ENCODE peak calls at places on chromosomes 12 and 14, in nine cellular contexts. P, W, D, R, E, A, V, Z and O are unnamed samples.

GRCh38 chr14:102164241-102164641 is 24.5 kb downstream of the WDR20 start:
- DNase-seq in P (no peak), W (peak), D (no peak), R (no peak), E (no peak), A (no peak), V (no peak), Z (peak), O (no peak)

GRCh38 chr14:73644531-73645247 is at the start of gene DNAL1:
- DNase-seq in P (peak), W (peak), D (peak), R (peak), E (peak), A (peak), V (peak), Z (peak), O (peak)

GRCh38 chr14:100862277-100862676 is 36.4 kb downstream of the MEG3 start:
- DNase-seq in P (no peak), W (peak), D (no peak), R (no peak), E (no peak), A (no peak), V (no peak), Z (peak), O (no peak)

GRCh38 chr14:93299831-93300230 is 33.0 kb downstream of the BTBD7 start:
- DNase-seq in P (no peak), W (no peak), D (no peak), R (no peak), E (no peak), A (no peak), V (no peak), Z (peak), O (no peak)

GRCh38 chr12:107106241-107107025 is 13.1 kb upstream of the CRY1 start:
- DNase-seq in P (no peak), W (no peak), D (no peak), R (no peak), E (no peak), A (no peak), V (no peak), Z (no peak), O (no peak)

GRCh38 chr12:22856120-22856699 is 231.2 kb downstream of the ETNK1 start:
- DNase-seq in P (peak), W (peak), D (no peak), R (peak), E (no peak), A (no peak), V (no peak), Z (peak), O (no peak)

GRCh38 chr14:54691525-54692260 is 124.8 kb downstream of the SAMD4A start:
- DNase-seq in P (peak), W (peak), D (peak), R (peak), E (peak), A (peak), V (no peak), Z (peak), O (peak)

GRCh38 chr12:8156845-8157244 is at the start of gene ZNF705A:
- DNase-seq in P (no peak), W (peak), D (no peak), R (no peak), E (no peak), A (no peak), V (no peak), Z (peak), O (no peak)

GRCh38 chr14:34501997-34502396 is 37.5 kb downstream of the EAPP start:
- DNase-seq in P (no peak), W (peak), D (no peak), R (no peak), E (no peak), A (no peak), V (no peak), Z (peak), O (no peak)

GRCh38 chr14:61533513-61534255 is 161.6 kb upstream of the HIF1A start:
- DNase-seq in P (no peak), W (no peak), D (no peak), R (no peak), E (no peak), A (no peak), V (no peak), Z (no peak), O (no peak)

GRCh38 chr12:116861331-116861730 is 19.9 kb downstream of the HRK start:
- DNase-seq in P (peak), W (peak), D (no peak), R (no peak), E (no peak), A (peak), V (peak), Z (peak), O (no peak)

GRCh38 chr14:94685166-94685581 is 73.0 kb downstream of the SERPINA3 start:
- DNase-seq in P (peak), W (no peak), D (no peak), R (no peak), E (no peak), A (no peak), V (no peak), Z (no peak), O (no peak)

GRCh38 chr12:129067482-129067881 is 214.2 kb downstream of the GLT1D1 start:
- DNase-seq in P (peak), W (no peak), D (no peak), R (no peak), E (no peak), A (no peak), V (no peak), Z (peak), O (no peak)

GRCh38 chr12:79547735-79548347 is 142.9 kb downstream of the PAWR start:
- DNase-seq in P (peak), W (peak), D (peak), R (peak), E (peak), A (no peak), V (no peak), Z (peak), O (no peak)

GRCh38 chr12:77232045-77232444 is 166.7 kb upstream of the E2F7 start:
- DNase-seq in P (no peak), W (peak), D (no peak), R (no peak), E (no peak), A (no peak), V (no peak), Z (peak), O (no peak)

GRCh38 chr12:129961111-129961510 is 57.3 kb upstream of the TMEM132D start:
- DNase-seq in P (no peak), W (no peak), D (no peak), R (no peak), E (no peak), A (no peak), V (no peak), Z (no peak), O (no peak)

GRCh38 chr12:64995831-64996230 is 125.3 kb downstream of the WIF1 start:
- DNase-seq in P (no peak), W (no peak), D (no peak), R (no peak), E (no peak), A (no peak), V (no peak), Z (peak), O (no peak)

GRCh38 chr12:10634427-10634826 is 21.0 kb upstream of the MAGOHB start:
- DNase-seq in P (no peak), W (no peak), D (no peak), R (no peak), E (no peak), A (no peak), V (no peak), Z (peak), O (no peak)

GRCh38 chr12:96177013-96177412 is 17.2 kb upstream of the ELK3 start:
- DNase-seq in P (no peak), W (peak), D (no peak), R (no peak), E (no peak), A (no peak), V (no peak), Z (peak), O (no peak)

GRCh38 chr12:54229624-54230212 is 40.9 kb upstream of the SMUG1 start:
- DNase-seq in P (no peak), W (peak), D (no peak), R (peak), E (no peak), A (no peak), V (no peak), Z (peak), O (no peak)

GRCh38 chr14:38210587-38211257 is 3.0 kb downstream of the SSTR1 start:
- DNase-seq in P (peak), W (peak), D (peak), R (no peak), E (peak), A (no peak), V (no peak), Z (peak), O (no peak)

GRCh38 chr14:68896132-68896531 is 83.0 kb downstream of the ACTN1 start:
- DNase-seq in P (no peak), W (no peak), D (no peak), R (no peak), E (no peak), A (no peak), V (no peak), Z (peak), O (no peak)

GRCh38 chr12:68102163-68102562 is 57.4 kb downstream of the IFNG start:
- DNase-seq in P (no peak), W (no peak), D (no peak), R (no peak), E (no peak), A (no peak), V (no peak), Z (no peak), O (no peak)

GRCh38 chr12:26539131-26539530 is 293.9 kb downstream of the ITPR2 start:
- DNase-seq in P (no peak), W (no peak), D (no peak), R (no peak), E (no peak), A (no peak), V (no peak), Z (no peak), O (no peak)

GRCh38 chr12:52924764-52925716 is 20.2 kb upstream of the KRT8 start:
- DNase-seq in P (no peak), W (peak), D (peak), R (peak), E (no peak), A (no peak), V (no peak), Z (peak), O (no peak)

GRCh38 chr12:625998-626397 is 37.2 kb downstream of the NINJ2 start:
- DNase-seq in P (no peak), W (no peak), D (no peak), R (no peak), E (no peak), A (no peak), V (no peak), Z (no peak), O (no peak)

GRCh38 chr12:104976703-104977102 is 9.4 kb upstream of the NOPCHAP1 start:
- DNase-seq in P (no peak), W (no peak), D (no peak), R (no peak), E (no peak), A (no peak), V (no peak), Z (no peak), O (no peak)

GRCh38 chr12:26940820-26941219 is 2.5 kb downstream of the FGFR1OP2 start:
- DNase-seq in P (no peak), W (peak), D (no peak), R (no peak), E (no peak), A (peak), V (no peak), Z (peak), O (no peak)

GRCh38 chr14:92254786-92255185 is 68.2 kb upstream of the SLC24A4 start:
- DNase-seq in P (peak), W (peak), D (peak), R (no peak), E (peak), A (no peak), V (no peak), Z (peak), O (no peak)

GRCh38 chr12:32477714-32478113 is 78.4 kb downstream of the FGD4 start:
- DNase-seq in P (no peak), W (no peak), D (no peak), R (no peak), E (no peak), A (no peak), V (no peak), Z (no peak), O (no peak)

GRCh38 chr12:69415471-69416275 is 54.5 kb upstream of the FRS2 start:
- DNase-seq in P (peak), W (peak), D (peak), R (peak), E (peak), A (no peak), V (no peak), Z (peak), O (no peak)
- TF ChIP-seq CTCF in P (peak), W (peak), D (peak), R (peak), E (peak), A (no peak), V (no peak), Z (peak), O (peak)

GRCh38 chr12:56751712-56752598 is at the start of gene PRIM1:
- DNase-seq in P (peak), W (peak), D (peak), R (peak), E (peak), A (peak), V (peak), Z (peak), O (peak)
- TF ChIP-seq CTCF in P (no peak), W (no peak), D (no peak), R (no peak), E (peak), A (peak), V (no peak), Z (peak), O (no peak)

DNA sequence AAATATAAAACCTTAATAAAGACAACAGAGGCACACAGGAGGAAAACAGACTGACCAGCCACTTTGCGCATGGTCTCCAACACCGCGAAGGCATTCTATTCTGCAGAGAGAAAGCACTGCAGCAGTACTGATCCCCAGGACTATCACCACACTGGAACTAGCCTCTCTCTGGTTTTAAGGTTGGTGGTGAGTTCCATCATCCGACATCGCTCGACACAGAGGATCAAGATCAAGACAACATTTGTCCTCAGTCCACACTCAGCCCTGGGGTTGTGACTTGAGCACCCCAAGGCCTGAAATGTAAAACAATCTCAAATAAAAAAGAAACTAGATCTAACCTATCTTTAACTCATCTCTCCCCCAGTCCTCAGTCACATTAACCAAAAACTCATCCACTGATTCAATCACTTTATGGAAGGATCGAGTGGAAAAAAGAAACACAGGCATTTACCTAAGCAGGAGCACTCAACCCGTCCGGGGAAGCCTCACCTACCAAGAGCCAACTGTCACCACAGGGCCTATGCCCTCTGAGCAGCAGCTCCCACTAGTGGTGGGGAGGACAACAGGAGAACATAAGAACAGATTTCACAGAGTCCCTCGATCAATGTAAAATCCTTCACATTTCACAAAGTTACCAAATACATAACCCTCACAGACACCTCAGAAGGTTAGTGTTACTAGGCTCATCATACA is 17.7 kb downstream of the STXBP6 start:
- DNase-seq in P (no peak), W (no peak), D (no peak), R (no peak), E (no peak), A (no peak), V (no peak), Z (no peak), O (no peak)
- TF ChIP-seq CTCF in P (peak), W (no peak), D (no peak), R (peak), E (no peak), A (no peak), V (no peak), Z (peak), O (no peak)

DNA sequence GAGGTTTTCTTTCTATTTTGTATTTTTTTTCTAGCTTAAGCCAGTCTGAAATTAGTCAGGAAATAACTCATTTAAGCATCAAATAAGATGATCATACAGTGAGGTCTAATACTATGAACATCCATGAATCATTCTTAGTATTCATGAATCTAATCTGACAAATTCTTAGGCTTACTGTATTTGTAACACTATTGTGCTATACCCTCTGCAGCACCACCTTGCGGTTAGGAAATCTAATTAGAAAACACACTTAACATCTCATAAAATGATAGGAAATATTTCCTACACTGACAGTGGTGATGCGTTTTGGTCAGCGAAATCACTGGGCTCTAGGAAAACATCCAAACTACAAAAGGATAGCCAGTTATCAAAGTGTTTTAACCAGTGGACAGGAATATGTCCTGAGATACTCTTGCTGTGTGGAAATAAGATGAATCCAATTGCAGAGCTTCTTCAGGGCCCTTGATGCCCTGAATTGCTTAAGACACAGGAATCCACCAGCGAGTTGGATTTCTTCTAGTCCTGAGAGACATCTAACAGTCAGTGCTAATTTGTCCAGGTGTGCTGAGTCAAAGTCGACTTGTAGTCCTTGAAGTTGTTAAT is 109.3 kb upstream of the MYF6 start:
- DNase-seq in P (peak), W (peak), D (peak), R (peak), E (peak), A (no peak), V (no peak), Z (peak), O (no peak)
- TF ChIP-seq CTCF in P (peak), W (peak), D (peak), R (peak), E (peak), A (no peak), V (no peak), Z (peak), O (no peak)

GRCh38 chr14:52043690-52044089 is 25.2 kb downstream of the NID2 start:
- DNase-seq in P (peak), W (no peak), D (peak), R (peak), E (peak), A (no peak), V (no peak), Z (peak), O (peak)
- TF ChIP-seq CTCF in P (peak), W (peak), D (peak), R (peak), E (peak), A (peak), V (no peak), Z (peak), O (peak)

GRCh38 chr12:51534216-51534615 is 56.8 kb upstream of the SCN8A start:
- DNase-seq in P (no peak), W (no peak), D (no peak), R (no peak), E (no peak), A (no peak), V (no peak), Z (no peak), O (no peak)

GRCh38 chr12:51538149-51538548 is 52.9 kb upstream of the SCN8A start:
- DNase-seq in P (no peak), W (no peak), D (no peak), R (no peak), E (no peak), A (no peak), V (no peak), Z (no peak), O (no peak)

GRCh38 chr12:51534675-51535074 is 56.4 kb upstream of the SCN8A start:
- DNase-seq in P (no peak), W (no peak), D (no peak), R (no peak), E (no peak), A (no peak), V (no peak), Z (no peak), O (no peak)

GRCh38 chr12:51533799-51534198 is 57.2 kb upstream of the SCN8A start:
- DNase-seq in P (no peak), W (peak), D (no peak), R (no peak), E (no peak), A (no peak), V (no peak), Z (peak), O (no peak)

DNA sequence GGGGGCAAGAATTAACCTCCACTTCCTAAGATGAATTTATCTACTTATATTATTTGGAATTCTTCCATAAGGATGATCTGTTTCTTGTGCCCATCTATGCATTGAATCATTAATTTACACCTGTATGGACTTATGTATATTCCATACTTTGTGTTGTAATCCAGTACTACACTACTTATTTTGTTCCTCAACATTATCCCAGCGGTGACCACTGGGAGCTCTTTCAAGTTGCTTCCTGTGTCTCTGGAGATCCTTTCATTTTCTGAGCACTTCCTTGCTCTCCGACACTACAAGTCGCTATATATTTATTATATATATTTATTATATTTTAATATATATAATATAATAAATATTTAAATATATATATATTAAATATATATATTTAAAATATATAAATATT is 54.9 kb upstream of the SCN8A start:
- DNase-seq in P (no peak), W (peak), D (no peak), R (no peak), E (no peak), A (no peak), V (no peak), Z (peak), O (no peak)
- TF ChIP-seq CTCF in P (peak), W (peak), D (no peak), R (no peak), E (peak), A (no peak), V (no peak), Z (peak), O (no peak)